ENCODE peak calls at places on chromosomes 11 and 22, in nine cellular contexts. One of them, this sample, is unnamed.

GRCh38 chr11:111797145-111797581 is 31.0 kb upstream of the PPP2R1B start:
- DNase-seq in substantia nigra: no peak
- DNase-seq in CD4-positive, alpha-beta T cell: no peak
- DNase-seq in GM23248: peak
- DNase-seq in pancreas: no peak
- DNase-seq in psoas muscle: no peak
- DNase-seq in lung: no peak
- DNase-seq in kidney: no peak
- DNase-seq in mesenchymal stem cell: no peak
- DNase-seq in this sample: no peak

GRCh38 chr22:17777005-17777716 is 2.9 kb upstream of the BID start:
- DNase-seq in substantia nigra: no peak
- DNase-seq in CD4-positive, alpha-beta T cell: peak
- DNase-seq in GM23248: no peak
- DNase-seq in pancreas: no peak
- DNase-seq in psoas muscle: peak
- DNase-seq in lung: peak
- DNase-seq in kidney: peak
- DNase-seq in mesenchymal stem cell: no peak
- DNase-seq in this sample: no peak

GRCh38 chr11:19915808-19916207 is 203.2 kb downstream of the NAV2 start:
- DNase-seq in substantia nigra: no peak
- DNase-seq in CD4-positive, alpha-beta T cell: no peak
- DNase-seq in GM23248: no peak
- DNase-seq in pancreas: no peak
- DNase-seq in psoas muscle: no peak
- DNase-seq in lung: no peak
- DNase-seq in kidney: no peak
- DNase-seq in mesenchymal stem cell: no peak
- DNase-seq in this sample: no peak

GRCh38 chr11:31106963-31107576 is 262.5 kb downstream of the DCDC1 start:
- DNase-seq in substantia nigra: no peak
- DNase-seq in CD4-positive, alpha-beta T cell: peak
- DNase-seq in GM23248: peak
- DNase-seq in pancreas: peak
- DNase-seq in psoas muscle: peak
- DNase-seq in lung: peak
- DNase-seq in kidney: no peak
- DNase-seq in mesenchymal stem cell: peak
- DNase-seq in this sample: peak

GRCh38 chr11:40099391-40100169 is 1359.9 kb downstream of the LRRC4C start:
- DNase-seq in substantia nigra: no peak
- DNase-seq in CD4-positive, alpha-beta T cell: no peak
- DNase-seq in GM23248: no peak
- DNase-seq in pancreas: no peak
- DNase-seq in psoas muscle: no peak
- DNase-seq in lung: no peak
- DNase-seq in kidney: no peak
- DNase-seq in mesenchymal stem cell: no peak
- DNase-seq in this sample: no peak

GRCh38 chr11:103633819-103634590 is 402.4 kb upstream of the DDI1 start:
- DNase-seq in substantia nigra: no peak
- DNase-seq in CD4-positive, alpha-beta T cell: no peak
- DNase-seq in GM23248: peak
- DNase-seq in pancreas: no peak
- DNase-seq in psoas muscle: no peak
- DNase-seq in lung: no peak
- DNase-seq in kidney: no peak
- DNase-seq in mesenchymal stem cell: no peak
- DNase-seq in this sample: no peak

GRCh38 chr11:120335596-120335927 is 651 bp upstream of the ARHGEF12 start:
- DNase-seq in substantia nigra: no peak
- DNase-seq in CD4-positive, alpha-beta T cell: no peak
- DNase-seq in GM23248: peak
- DNase-seq in pancreas: no peak
- DNase-seq in psoas muscle: no peak
- DNase-seq in lung: no peak
- DNase-seq in kidney: no peak
- DNase-seq in mesenchymal stem cell: no peak
- DNase-seq in this sample: no peak

GRCh38 chr11:69165775-69166174 is 10.0 kb downstream of the SMIM38 start:
- DNase-seq in substantia nigra: no peak
- DNase-seq in CD4-positive, alpha-beta T cell: no peak
- DNase-seq in GM23248: no peak
- DNase-seq in pancreas: no peak
- DNase-seq in psoas muscle: no peak
- DNase-seq in lung: no peak
- DNase-seq in kidney: no peak
- DNase-seq in mesenchymal stem cell: no peak
- DNase-seq in this sample: no peak

GRCh38 chr11:80084614-80085013 is 643.8 kb upstream of the TENM4 start:
- DNase-seq in substantia nigra: no peak
- DNase-seq in CD4-positive, alpha-beta T cell: no peak
- DNase-seq in GM23248: no peak
- DNase-seq in pancreas: no peak
- DNase-seq in psoas muscle: no peak
- DNase-seq in lung: no peak
- DNase-seq in kidney: no peak
- DNase-seq in mesenchymal stem cell: no peak
- DNase-seq in this sample: no peak

GRCh38 chr22:29030618-29031235 is 30.9 kb downstream of the C22orf31 start:
- DNase-seq in substantia nigra: no peak
- DNase-seq in CD4-positive, alpha-beta T cell: no peak
- DNase-seq in GM23248: peak
- DNase-seq in pancreas: peak
- DNase-seq in psoas muscle: peak
- DNase-seq in lung: peak
- DNase-seq in kidney: peak
- DNase-seq in mesenchymal stem cell: peak
- DNase-seq in this sample: no peak

GRCh38 chr22:29031236-29031982 is 30.2 kb downstream of the C22orf31 start:
- DNase-seq in substantia nigra: no peak
- DNase-seq in CD4-positive, alpha-beta T cell: no peak
- DNase-seq in GM23248: peak
- DNase-seq in pancreas: peak
- DNase-seq in psoas muscle: peak
- DNase-seq in lung: peak
- DNase-seq in kidney: peak
- DNase-seq in mesenchymal stem cell: peak
- DNase-seq in this sample: no peak

GRCh38 chr22:29032014-29032475 is 29.6 kb downstream of the C22orf31 start:
- DNase-seq in substantia nigra: no peak
- DNase-seq in CD4-positive, alpha-beta T cell: no peak
- DNase-seq in GM23248: peak
- DNase-seq in pancreas: peak
- DNase-seq in psoas muscle: no peak
- DNase-seq in lung: no peak
- DNase-seq in kidney: no peak
- DNase-seq in mesenchymal stem cell: no peak
- DNase-seq in this sample: no peak

GRCh38 chr22:29030016-29030617 is 31.5 kb downstream of the C22orf31 start:
- DNase-seq in substantia nigra: no peak
- DNase-seq in CD4-positive, alpha-beta T cell: no peak
- DNase-seq in GM23248: peak
- DNase-seq in pancreas: no peak
- DNase-seq in psoas muscle: no peak
- DNase-seq in lung: no peak
- DNase-seq in kidney: no peak
- DNase-seq in mesenchymal stem cell: peak
- DNase-seq in this sample: no peak

DNA sequence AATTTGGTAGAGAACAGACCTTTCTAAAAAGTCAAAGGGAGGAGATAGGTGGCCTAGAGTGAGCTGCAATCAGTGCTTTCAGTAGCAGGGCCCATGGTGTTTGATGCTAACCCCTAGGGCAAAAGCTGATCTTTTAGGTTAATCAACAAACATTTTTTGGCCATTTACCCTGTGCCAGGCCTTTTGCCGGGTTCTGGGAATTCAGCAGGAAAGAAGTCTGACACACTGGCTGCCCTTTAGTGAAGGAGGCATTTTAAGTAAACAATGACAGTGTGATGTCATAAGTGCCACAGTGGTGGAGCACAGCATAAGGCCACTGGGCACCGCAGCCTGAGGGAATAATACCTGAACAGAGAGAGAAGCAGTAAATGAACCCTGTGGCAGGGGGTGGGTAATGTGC is 29.0 kb downstream of the C22orf31 start:
- DNase-seq in substantia nigra: no peak
- DNase-seq in CD4-positive, alpha-beta T cell: no peak
- DNase-seq in GM23248: peak
- DNase-seq in pancreas: peak
- DNase-seq in psoas muscle: no peak
- DNase-seq in lung: no peak
- DNase-seq in kidney: no peak
- DNase-seq in mesenchymal stem cell: peak
- DNase-seq in this sample: no peak
- H3K27ac ChIP-seq in substantia nigra: peak
- H3K27ac ChIP-seq in CD4-positive, alpha-beta T cell: no peak
- H3K27ac ChIP-seq in GM23248: no peak
- H3K27ac ChIP-seq in pancreas: peak
- H3K27ac ChIP-seq in psoas muscle: peak
- H3K27ac ChIP-seq in lung: peak
- H3K27ac ChIP-seq in kidney: peak
- H3K27ac ChIP-seq in mesenchymal stem cell: peak
- H3K27ac ChIP-seq in this sample: peak

GRCh38 chr11:66820381-66820780 is 22.9 kb upstream of the RCE1 start:
- DNase-seq in substantia nigra: no peak
- DNase-seq in CD4-positive, alpha-beta T cell: no peak
- DNase-seq in GM23248: no peak
- DNase-seq in pancreas: no peak
- DNase-seq in psoas muscle: no peak
- DNase-seq in lung: no peak
- DNase-seq in kidney: no peak
- DNase-seq in mesenchymal stem cell: no peak
- DNase-seq in this sample: no peak
- H3K27ac ChIP-seq in substantia nigra: no peak
- H3K27ac ChIP-seq in CD4-positive, alpha-beta T cell: no peak
- H3K27ac ChIP-seq in GM23248: no peak
- H3K27ac ChIP-seq in pancreas: no peak
- H3K27ac ChIP-seq in psoas muscle: no peak
- H3K27ac ChIP-seq in lung: no peak
- H3K27ac ChIP-seq in kidney: no peak
- H3K27ac ChIP-seq in mesenchymal stem cell: no peak
- H3K27ac ChIP-seq in this sample: no peak

DNA sequence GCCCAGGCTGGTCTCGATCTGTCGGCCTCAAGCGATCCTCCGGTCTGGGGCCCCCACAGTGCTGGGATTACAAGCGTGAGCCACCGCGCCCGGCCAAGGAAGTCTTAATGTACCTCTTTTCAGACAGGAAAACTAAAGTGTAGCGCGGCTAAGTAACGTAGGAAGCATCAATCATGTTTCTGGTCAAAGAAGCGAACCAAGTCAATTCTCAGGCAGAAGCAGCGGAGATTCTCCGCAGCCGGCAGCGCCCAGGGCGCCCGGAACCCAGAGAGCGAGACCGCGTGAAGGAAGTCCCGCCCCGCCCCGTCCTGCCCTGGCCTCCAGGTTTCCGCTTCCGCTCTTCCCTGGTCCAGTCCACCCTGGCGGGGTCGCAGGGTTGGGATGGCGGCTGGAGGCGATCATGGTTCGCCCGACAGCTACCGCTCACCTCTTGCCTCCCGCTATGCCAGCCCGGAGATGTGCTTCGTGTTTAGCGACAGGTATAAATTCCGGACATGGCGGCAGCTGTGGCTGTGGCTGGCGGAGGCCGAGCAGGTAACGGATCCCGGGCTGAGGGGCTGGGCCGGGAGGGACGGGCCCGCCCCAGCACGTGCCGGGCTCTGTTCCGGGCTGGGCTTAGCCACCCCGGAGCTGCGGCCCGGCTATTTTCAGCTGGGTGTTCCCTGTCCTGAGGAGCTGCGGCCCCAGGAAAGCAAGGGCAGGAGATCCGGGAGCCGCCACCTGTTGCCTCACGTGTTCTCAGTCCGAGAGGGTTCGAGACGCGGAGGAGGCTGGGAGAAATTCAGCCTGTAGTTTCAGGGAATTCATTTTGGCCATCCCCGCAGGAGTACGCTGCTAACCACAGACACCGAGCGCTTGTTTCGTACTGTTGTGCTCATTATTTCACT is at the start of gene ADSL:
- DNase-seq in substantia nigra: peak
- DNase-seq in CD4-positive, alpha-beta T cell: peak
- DNase-seq in GM23248: peak
- DNase-seq in pancreas: peak
- DNase-seq in psoas muscle: peak
- DNase-seq in lung: peak
- DNase-seq in kidney: peak
- DNase-seq in mesenchymal stem cell: peak
- DNase-seq in this sample: peak
- H3K27ac ChIP-seq in substantia nigra: peak
- H3K27ac ChIP-seq in CD4-positive, alpha-beta T cell: peak
- H3K27ac ChIP-seq in GM23248: peak
- H3K27ac ChIP-seq in pancreas: peak
- H3K27ac ChIP-seq in psoas muscle: peak
- H3K27ac ChIP-seq in lung: peak
- H3K27ac ChIP-seq in kidney: peak
- H3K27ac ChIP-seq in mesenchymal stem cell: peak
- H3K27ac ChIP-seq in this sample: peak

GRCh38 chr11:114134870-114135269 is 75.4 kb downstream of the ZBTB16 start:
- DNase-seq in substantia nigra: no peak
- DNase-seq in CD4-positive, alpha-beta T cell: no peak
- DNase-seq in GM23248: peak
- DNase-seq in pancreas: no peak
- DNase-seq in psoas muscle: no peak
- DNase-seq in lung: no peak
- DNase-seq in kidney: no peak
- DNase-seq in mesenchymal stem cell: peak
- DNase-seq in this sample: no peak

GRCh38 chr11:114137838-114138237 is 78.3 kb downstream of the ZBTB16 start:
- DNase-seq in substantia nigra: no peak
- DNase-seq in CD4-positive, alpha-beta T cell: no peak
- DNase-seq in GM23248: no peak
- DNase-seq in pancreas: no peak
- DNase-seq in psoas muscle: peak
- DNase-seq in lung: no peak
- DNase-seq in kidney: no peak
- DNase-seq in mesenchymal stem cell: no peak
- DNase-seq in this sample: no peak

GRCh38 chr11:114138411-114138810 is 78.9 kb downstream of the ZBTB16 start:
- DNase-seq in substantia nigra: no peak
- DNase-seq in CD4-positive, alpha-beta T cell: no peak
- DNase-seq in GM23248: no peak
- DNase-seq in pancreas: no peak
- DNase-seq in psoas muscle: no peak
- DNase-seq in lung: no peak
- DNase-seq in kidney: no peak
- DNase-seq in mesenchymal stem cell: no peak
- DNase-seq in this sample: no peak

GRCh38 chr11:114135737-114136151 is 76.2 kb downstream of the ZBTB16 start:
- DNase-seq in substantia nigra: no peak
- DNase-seq in CD4-positive, alpha-beta T cell: no peak
- DNase-seq in GM23248: peak
- DNase-seq in pancreas: no peak
- DNase-seq in psoas muscle: no peak
- DNase-seq in lung: no peak
- DNase-seq in kidney: no peak
- DNase-seq in mesenchymal stem cell: peak
- DNase-seq in this sample: no peak

DNA sequence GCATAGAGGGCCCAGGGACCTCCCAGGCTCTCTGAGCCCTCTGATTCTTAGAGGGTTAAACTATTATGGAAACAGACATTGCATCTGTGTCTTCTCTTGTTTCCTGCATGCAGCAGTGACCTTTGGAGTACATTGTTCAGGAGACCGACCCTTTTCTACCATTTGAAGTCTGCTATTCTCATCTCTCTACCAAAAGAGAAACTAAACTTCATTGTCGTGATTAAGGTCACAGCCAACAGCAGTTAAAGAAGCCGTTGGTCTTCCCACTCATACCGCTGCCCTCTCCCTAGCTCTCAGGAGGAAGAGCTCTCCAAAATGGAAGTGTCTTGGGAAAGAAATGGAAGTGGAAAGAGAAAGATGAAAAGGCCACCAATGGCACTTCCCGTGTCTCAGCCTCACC is 77.5 kb downstream of the ZBTB16 start:
- DNase-seq in substantia nigra: no peak
- DNase-seq in CD4-positive, alpha-beta T cell: no peak
- DNase-seq in GM23248: no peak
- DNase-seq in pancreas: no peak
- DNase-seq in psoas muscle: no peak
- DNase-seq in lung: no peak
- DNase-seq in kidney: no peak
- DNase-seq in mesenchymal stem cell: peak
- DNase-seq in this sample: no peak
- H3K27ac ChIP-seq in substantia nigra: no peak
- H3K27ac ChIP-seq in CD4-positive, alpha-beta T cell: no peak
- H3K27ac ChIP-seq in GM23248: no peak
- H3K27ac ChIP-seq in pancreas: no peak
- H3K27ac ChIP-seq in psoas muscle: peak
- H3K27ac ChIP-seq in lung: peak
- H3K27ac ChIP-seq in kidney: peak
- H3K27ac ChIP-seq in mesenchymal stem cell: no peak
- H3K27ac ChIP-seq in this sample: no peak